ENCODE peak calls at places on chromosomes 1 and 21, in seven cellular contexts. K is bronchial epithelial cell; D is fibroblast of lung; Z is dorsolateral prefrontal cortex; S is CD8-positive, alpha-beta memory T cell; C is Caco-2; Y is upper lobe of right lung. A is an unnamed sample. For H3K27me3, the result is how much of the 10 kb centered on the place peaks cover.

GRCh38 chr21:44867999-44868700 is 5.3 kb downstream of the PTTG1IP start:
- DNase-seq in K (no peak), D (no peak), Z (no peak), S (peak), C (no peak), Y (peak), A (peak)

GRCh38 chr1:171772312-171772711 is 9.1 kb upstream of the METTL13 start:
- DNase-seq in K (no peak), D (no peak), Z (no peak), S (no peak), C (no peak), Y (no peak), A (no peak)

GRCh38 chr1:204126941-204127340 is 24.9 kb downstream of the ETNK2 start:
- DNase-seq in K (no peak), D (no peak), Z (no peak), S (no peak), C (no peak), Y (no peak), A (no peak)

GRCh38 chr21:42616366-42617340 is 36.8 kb upstream of the PDE9A start:
- DNase-seq in K (no peak), D (no peak), Z (no peak), S (peak), C (no peak), Y (peak), A (peak)

GRCh38 chr21:44513389-44514217 is 26.4 kb downstream of the KRTAP10-1 start:
- DNase-seq in K (no peak), D (no peak), Z (no peak), S (no peak), C (no peak), Y (no peak), A (no peak)

GRCh38 chr1:24683713-24684162 is 40.6 kb downstream of the SRRM1 start:
- DNase-seq in K (peak), D (peak), Z (no peak), S (no peak), C (peak), Y (no peak), A (no peak)

GRCh38 chr1:168112673-168113305 is 23.9 kb downstream of the GPR161 start:
- DNase-seq in K (peak), D (peak), Z (no peak), S (no peak), C (no peak), Y (no peak), A (peak)

GRCh38 chr1:24481098-24481497 is 21.5 kb upstream of the RCAN3 start:
- DNase-seq in K (no peak), D (no peak), Z (no peak), S (peak), C (no peak), Y (no peak), A (peak)

GRCh38 chr1:99250724-99251123 is 13.6 kb upstream of the PLPPR4 start:
- DNase-seq in K (peak), D (no peak), Z (no peak), S (no peak), C (no peak), Y (no peak), A (no peak)

GRCh38 chr1:24514946-24515345 is 12.3 kb downstream of the RCAN3 start:
- DNase-seq in K (no peak), D (no peak), Z (no peak), S (no peak), C (no peak), Y (no peak), A (no peak)

GRCh38 chr1:162855461-162856150 is 5.4 kb downstream of the CCDC190 start:
- DNase-seq in K (peak), D (peak), Z (no peak), S (no peak), C (no peak), Y (no peak), A (no peak)

GRCh38 chr1:32893198-32894018 is 7.1 kb downstream of the HPCA start:
- DNase-seq in K (no peak), D (peak), Z (no peak), S (no peak), C (peak), Y (peak), A (no peak)

GRCh38 chr1:175208773-175209492 is 16.4 kb upstream of the KIAA0040 start:
- DNase-seq in K (no peak), D (no peak), Z (no peak), S (peak), C (no peak), Y (no peak), A (peak)

GRCh38 chr1:158180741-158181576 is at the start of gene CD1D:
- DNase-seq in K (peak), D (peak), Z (peak), S (no peak), C (no peak), Y (peak), A (no peak)

GRCh38 chr1:151165281-151165737 is 393 bp downstream of the LYSMD1 start:
- DNase-seq in K (peak), D (peak), Z (peak), S (peak), C (no peak), Y (peak), A (no peak)

GRCh38 chr21:42092805-42093590 is 21.9 kb downstream of the UMODL1 start:
- DNase-seq in K (no peak), D (peak), Z (no peak), S (no peak), C (no peak), Y (no peak), A (no peak)

GRCh38 chr1:9744106-9744799 is 79.5 kb downstream of the CLSTN1 start:
- DNase-seq in K (no peak), D (no peak), Z (no peak), S (no peak), C (no peak), Y (no peak), A (no peak)
- H3K27me3 ChIP-seq in K (under half), D (under half), Z (under half), S (under half), C (under half), Y (under half), A (under half)

GRCh38 chr1:53737648-53738204 is 1.2 kb downstream of the GLIS1 start:
- DNase-seq in K (no peak), D (no peak), Z (no peak), S (no peak), C (peak), Y (no peak), A (no peak)

GRCh38 chr1:53740621-53741105 is 1.7 kb upstream of the GLIS1 start:
- DNase-seq in K (no peak), D (peak), Z (no peak), S (no peak), C (no peak), Y (no peak), A (no peak)

GRCh38 chr1:53739109-53739681 is at the start of gene GLIS1:
- DNase-seq in K (peak), D (peak), Z (peak), S (peak), C (peak), Y (peak), A (no peak)

GRCh38 chr1:53736290-53736689 is 2.7 kb downstream of the GLIS1 start:
- DNase-seq in K (no peak), D (peak), Z (no peak), S (no peak), C (no peak), Y (no peak), A (no peak)

GRCh38 chr1:53738205-53739108 is 507 bp downstream of the GLIS1 start:
- DNase-seq in K (no peak), D (peak), Z (no peak), S (no peak), C (peak), Y (peak), A (no peak)
- H3K27me3 ChIP-seq in K (under half), D (under half), Z (under half), S (under half), C (under half), Y (half or more), A (under half)

GRCh38 chr1:26046313-26047031 is 554 bp upstream of the SLC30A2 start:
- DNase-seq in K (no peak), D (no peak), Z (no peak), S (no peak), C (no peak), Y (no peak), A (no peak)
- H3K27me3 ChIP-seq in K (under half), D (half or more), Z (under half), S (under half), C (under half), Y (half or more), A (under half)

DNA sequence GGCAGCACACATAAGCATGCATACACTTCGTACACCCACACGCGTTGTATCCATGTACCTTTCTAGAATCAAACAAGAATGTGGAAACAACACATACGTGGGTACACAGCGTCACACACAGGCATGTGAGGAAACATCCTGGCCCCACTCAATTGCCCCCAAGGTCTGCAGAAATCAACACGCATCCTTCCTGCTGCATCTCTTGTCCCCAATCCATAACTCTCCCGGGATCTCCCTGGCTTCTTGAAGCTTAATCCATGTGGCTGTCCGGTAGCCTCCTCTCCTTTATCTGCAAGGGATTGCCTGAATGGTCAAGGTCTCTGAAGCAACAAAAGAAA is 5.5 kb upstream of the TBX15 start:
- DNase-seq in K (no peak), D (no peak), Z (no peak), S (no peak), C (no peak), Y (no peak), A (no peak)
- H3K27me3 ChIP-seq in K (half or more), D (half or more), Z (half or more), S (half or more), C (under half), Y (half or more), A (under half)

GRCh38 chr1:30323841-30324240 is 399.5 kb downstream of the MATN1 start:
- DNase-seq in K (no peak), D (no peak), Z (no peak), S (no peak), C (no peak), Y (no peak), A (no peak)

GRCh38 chr1:30322859-30323257 is 400.5 kb downstream of the MATN1 start:
- DNase-seq in K (no peak), D (no peak), Z (no peak), S (no peak), C (no peak), Y (no peak), A (no peak)

GRCh38 chr1:30323352-30323751 is 400.0 kb downstream of the MATN1 start:
- DNase-seq in K (no peak), D (no peak), Z (no peak), S (no peak), C (no peak), Y (no peak), A (no peak)

GRCh38 chr1:30321216-30321910 is 402.0 kb downstream of the MATN1 start:
- DNase-seq in K (no peak), D (no peak), Z (no peak), S (no peak), C (no peak), Y (no peak), A (no peak)

DNA sequence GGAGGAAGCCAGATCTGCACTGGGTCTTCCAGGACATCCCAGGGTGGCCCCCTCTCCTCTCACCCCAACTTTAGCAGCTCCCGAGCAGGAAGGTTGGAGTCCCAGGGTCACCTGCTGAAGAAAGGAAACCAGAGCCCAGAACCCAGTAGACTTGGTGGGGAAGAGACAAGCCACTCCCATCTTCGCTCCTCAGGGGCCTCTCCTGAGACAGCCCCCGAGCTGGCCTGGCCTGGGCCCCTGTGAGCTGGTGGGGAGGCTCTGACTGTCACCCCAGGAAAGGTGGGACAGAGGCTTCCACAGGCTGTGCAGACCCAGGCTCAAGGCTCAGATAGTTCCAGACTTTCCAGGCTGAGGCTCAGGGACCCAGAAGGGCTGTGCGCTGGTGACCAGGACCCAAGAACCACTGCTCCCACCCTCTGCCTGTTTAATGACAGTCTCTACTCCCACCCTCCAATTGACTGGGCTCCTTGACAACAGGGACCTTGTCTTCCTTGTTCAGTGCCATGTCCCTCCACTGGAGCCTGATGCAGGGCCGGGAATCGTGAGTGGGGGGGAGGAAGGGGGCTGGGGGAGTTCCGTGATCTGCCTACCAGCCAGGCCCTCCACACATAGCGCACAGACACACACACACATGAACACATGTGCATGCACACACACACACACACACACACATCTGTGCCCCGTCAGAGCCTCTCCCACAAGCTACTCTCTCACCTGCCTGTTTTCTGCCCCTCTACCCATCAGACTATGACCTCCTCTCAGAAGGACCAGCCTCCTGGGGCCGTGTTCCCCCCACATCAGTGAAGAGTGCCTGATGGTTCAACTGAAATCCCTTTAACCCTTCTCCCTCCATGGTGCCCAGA is 401.2 kb downstream of the MATN1 start:
- DNase-seq in K (no peak), D (no peak), Z (no peak), S (no peak), C (no peak), Y (no peak), A (no peak)
- H3K27me3 ChIP-seq in K (under half), D (under half), Z (under half), S (under half), C (under half), Y (under half), A (under half)

DNA sequence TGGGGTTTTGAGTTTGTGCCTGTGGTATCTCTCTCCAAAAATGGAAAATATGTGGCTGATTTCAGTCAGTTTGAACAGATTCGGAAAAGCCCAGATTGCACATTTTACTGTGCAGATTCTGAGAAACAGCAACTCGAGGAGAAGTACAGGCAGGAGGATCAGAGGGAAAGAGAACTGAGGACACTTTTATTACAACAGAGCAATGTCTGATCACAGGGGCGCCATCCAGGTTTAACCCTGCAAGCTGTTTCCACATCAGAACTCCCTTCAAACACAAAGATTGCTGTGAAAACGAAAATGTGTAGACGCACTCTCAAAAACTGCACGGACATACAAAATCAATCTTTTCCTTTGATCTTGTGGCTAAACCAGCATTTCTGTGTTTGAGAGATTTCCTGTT is 43.4 kb downstream of the KCNJ15 start:
- DNase-seq in K (no peak), D (no peak), Z (no peak), S (no peak), C (no peak), Y (no peak), A (peak)
- H3K27me3 ChIP-seq in K (under half), D (under half), Z (under half), S (under half), C (under half), Y (under half), A (under half)

DNA sequence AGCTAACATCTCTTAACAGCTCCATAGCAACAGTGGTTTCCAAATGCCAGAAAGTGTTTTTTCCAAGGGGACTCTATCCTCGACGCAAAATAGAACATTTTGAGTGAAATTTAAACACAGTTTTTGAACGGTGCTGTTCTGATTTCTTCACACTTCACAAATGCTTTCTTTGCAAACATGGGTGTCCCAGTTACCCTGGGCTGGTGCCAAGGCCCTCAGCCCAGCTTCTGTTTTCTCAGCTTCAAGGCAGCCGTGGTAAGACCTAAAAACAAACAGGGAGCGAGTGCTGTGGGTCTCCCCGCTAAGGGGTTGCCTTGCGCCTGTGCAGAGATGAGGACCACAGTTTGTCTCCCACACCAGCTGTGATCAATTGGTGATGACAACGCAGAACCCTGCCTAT is 147.2 kb upstream of the VAMP3 start:
- DNase-seq in K (no peak), D (no peak), Z (peak), S (no peak), C (no peak), Y (peak), A (no peak)
- H3K27me3 ChIP-seq in K (under half), D (under half), Z (under half), S (under half), C (under half), Y (under half), A (under half)

A was measured in naive thymus-derived CD4-positive, alpha-beta T cell.